ENCODE peak calls at places on chromosomes 4 and X, in nine cellular contexts. C is K562, X is sigmoid colon, O is HepG2, D is stomach, B is upper lobe of left lung, J is suprapubic skin, T is transverse colon, A is A549. Y is an unnamed sample.

GRCh38 chrX:119999087-119999634 is 55.6 kb upstream of the NKAP start:
- DNase-seq in O (no peak), J (no peak), D (no peak), C (no peak), B (no peak), T (no peak), X (no peak), A (no peak), Y (no peak)

GRCh38 chr4:110550260-110550659 is 72.6 kb downstream of the PITX2 start:
- DNase-seq in X (no peak), T (no peak), C (no peak), A (no peak), D (no peak), B (no peak), O (no peak), J (no peak), Y (no peak)

GRCh38 chr4:137640838-137641158 is 108.5 kb upstream of the PCDH18 start:
- DNase-seq in D (no peak), B (no peak), O (no peak), J (no peak), C (no peak), T (no peak), A (no peak), X (no peak), Y (no peak)

GRCh38 chrX:63050225-63050624 is 300.9 kb downstream of the SPIN4 start:
- DNase-seq in J (no peak), B (no peak), C (no peak), X (no peak), D (no peak), O (no peak), T (no peak), A (peak), Y (no peak)

GRCh38 chr4:3486556-3487270 is 23.6 kb downstream of the DOK7 start:
- DNase-seq in D (no peak), A (no peak), B (no peak), O (no peak), T (no peak), X (no peak), C (no peak), J (no peak), Y (no peak)

GRCh38 chr4:184448828-184449227 is 25.5 kb downstream of the IRF2 start:
- DNase-seq in D (no peak), T (peak), A (no peak), B (peak), X (peak), O (no peak), C (no peak), J (no peak), Y (no peak)

GRCh38 chr4:81919238-81919637 is 447.5 kb upstream of the RASGEF1B start:
- DNase-seq in J (no peak), C (peak), B (no peak), A (peak), X (no peak), O (peak), D (no peak), T (no peak), Y (no peak)

GRCh38 chrX:65581661-65582339 is 47.2 kb upstream of the LAS1L start:
- DNase-seq in T (peak), J (peak), D (peak), X (peak), B (peak), A (peak), C (peak), O (peak), Y (peak)

GRCh38 chrX:2320580-2321327 is 180.0 kb downstream of the DHRSX start:
- DNase-seq in T (no peak), J (no peak), O (peak), B (peak), D (peak), C (no peak), A (peak), X (no peak), Y (peak)

GRCh38 chrX:85544609-85545008 is 165.1 kb upstream of the POF1B start:
- DNase-seq in B (no peak), T (no peak), X (no peak), C (no peak), A (no peak), D (no peak), J (no peak), O (no peak), Y (no peak)

GRCh38 chr4:74117024-74117534 is 18.1 kb upstream of the CXCL2 start:
- DNase-seq in J (peak), O (peak), A (peak), X (peak), C (no peak), B (peak), T (peak), D (peak), Y (no peak)

GRCh38 chr4:101114936-101115372 is 232.4 kb downstream of the PPP3CA start:
- DNase-seq in J (no peak), B (no peak), O (peak), T (no peak), X (no peak), D (no peak), A (peak), C (no peak), Y (no peak)

GRCh38 chr4:24810016-24810415 is 14.6 kb downstream of the SOD3 start:
- DNase-seq in X (no peak), J (no peak), A (no peak), O (no peak), B (no peak), C (no peak), T (no peak), D (no peak), Y (no peak)

GRCh38 chr4:110287130-110287529 is 88.7 kb upstream of the ELOVL6 start:
- DNase-seq in C (no peak), A (peak), T (no peak), D (no peak), X (no peak), O (no peak), B (no peak), J (no peak), Y (no peak)

GRCh38 chrX:16963216-16963615 is 16.8 kb downstream of the REPS2 start:
- DNase-seq in D (no peak), B (no peak), T (no peak), A (no peak), X (no peak), J (no peak), O (no peak), C (no peak), Y (no peak)

GRCh38 chrX:131083510-131084142 is 25.5 kb downstream of the ARHGAP36 start:
- DNase-seq in C (no peak), A (no peak), O (peak), D (no peak), X (no peak), J (no peak), B (no peak), T (no peak), Y (no peak)

GRCh38 chr4:89161841-89162240 is 50.5 kb downstream of the TIGD2 start:
- DNase-seq in C (no peak), D (no peak), X (no peak), T (no peak), A (no peak), J (no peak), B (no peak), O (no peak), Y (no peak)

GRCh38 chr4:119038465-119038864 is 97.2 kb upstream of the MYOZ2 start:
- DNase-seq in D (no peak), X (no peak), B (no peak), J (no peak), C (no peak), T (no peak), O (no peak), A (no peak), Y (no peak)

GRCh38 chrX:45479835-45480422 is 279.3 kb upstream of the DIPK2B start:
- DNase-seq in D (no peak), B (no peak), X (no peak), O (peak), A (peak), J (no peak), T (no peak), C (no peak), Y (no peak)

GRCh38 chr4:8403173-8403753 is 37.3 kb downstream of the ACOX3 start:
- DNase-seq in C (peak), B (peak), X (peak), O (peak), T (peak), J (peak), D (peak), A (peak), Y (peak)

GRCh38 chr4:123587983-123588494 is 191.4 kb downstream of the SPRY1 start:
- DNase-seq in A (peak), J (peak), X (peak), T (peak), B (peak), D (peak), O (peak), C (no peak), Y (no peak)

GRCh38 chr4:101806914-101807313 is 16.4 kb downstream of the BANK1 start:
- DNase-seq in T (no peak), A (peak), D (no peak), O (no peak), X (no peak), J (no peak), C (no peak), B (no peak), Y (no peak)

GRCh38 chrX:112786076-112786475 is 54.6 kb downstream of the AMOT start:
- DNase-seq in B (no peak), C (no peak), X (no peak), J (no peak), A (no peak), O (no peak), T (no peak), D (no peak), Y (no peak)

GRCh38 chr4:4502694-4503311 is 39.0 kb downstream of the STX18 start:
- DNase-seq in D (no peak), O (no peak), X (no peak), C (no peak), A (no peak), B (no peak), T (no peak), J (no peak), Y (no peak)

GRCh38 chrX:30504309-30504708 is 73.3 kb downstream of the TASL start:
- DNase-seq in A (peak), D (no peak), C (peak), O (peak), B (no peak), T (no peak), X (no peak), J (no peak), Y (no peak)

GRCh38 chr4:166195101-166195500 is 322.1 kb downstream of the TLL1 start:
- DNase-seq in A (no peak), X (no peak), D (no peak), J (no peak), T (no peak), C (no peak), B (no peak), O (no peak), Y (no peak)

GRCh38 chr4:1245481-1246051 is 3.4 kb downstream of the CTBP1 start:
- DNase-seq in T (peak), B (no peak), C (peak), A (no peak), X (no peak), D (no peak), J (peak), O (no peak), Y (peak)

GRCh38 chr4:124940387-124940786 is 227.9 kb upstream of the ANKRD50 start:
- DNase-seq in X (no peak), O (no peak), J (no peak), D (no peak), B (no peak), A (peak), C (no peak), T (no peak), Y (no peak)
- TF ChIP-seq EP300 in X (no peak), O (no peak), J (no peak), D (no peak), B (no peak), A (no peak), C (no peak), T (no peak), Y (peak)

GRCh38 chr4:182142146-182143085 is 100.8 kb upstream of the TENM3 start:
- DNase-seq in B (no peak), A (no peak), O (no peak), D (no peak), X (no peak), J (no peak), C (no peak), T (no peak), Y (no peak)

GRCh38 chr4:182143086-182143821 is 99.9 kb upstream of the TENM3 start:
- DNase-seq in A (no peak), J (no peak), C (no peak), O (no peak), B (no peak), X (no peak), T (peak), D (no peak), Y (no peak)

GRCh38 chr4:182144621-182145359 is 98.4 kb upstream of the TENM3 start:
- DNase-seq in O (no peak), T (no peak), J (no peak), X (no peak), C (no peak), D (no peak), B (no peak), A (no peak), Y (no peak)

GRCh38 chr4:182145360-182145905 is 97.8 kb upstream of the TENM3 start:
- DNase-seq in O (no peak), A (no peak), C (no peak), T (no peak), X (no peak), D (no peak), J (no peak), B (no peak), Y (no peak)

DNA sequence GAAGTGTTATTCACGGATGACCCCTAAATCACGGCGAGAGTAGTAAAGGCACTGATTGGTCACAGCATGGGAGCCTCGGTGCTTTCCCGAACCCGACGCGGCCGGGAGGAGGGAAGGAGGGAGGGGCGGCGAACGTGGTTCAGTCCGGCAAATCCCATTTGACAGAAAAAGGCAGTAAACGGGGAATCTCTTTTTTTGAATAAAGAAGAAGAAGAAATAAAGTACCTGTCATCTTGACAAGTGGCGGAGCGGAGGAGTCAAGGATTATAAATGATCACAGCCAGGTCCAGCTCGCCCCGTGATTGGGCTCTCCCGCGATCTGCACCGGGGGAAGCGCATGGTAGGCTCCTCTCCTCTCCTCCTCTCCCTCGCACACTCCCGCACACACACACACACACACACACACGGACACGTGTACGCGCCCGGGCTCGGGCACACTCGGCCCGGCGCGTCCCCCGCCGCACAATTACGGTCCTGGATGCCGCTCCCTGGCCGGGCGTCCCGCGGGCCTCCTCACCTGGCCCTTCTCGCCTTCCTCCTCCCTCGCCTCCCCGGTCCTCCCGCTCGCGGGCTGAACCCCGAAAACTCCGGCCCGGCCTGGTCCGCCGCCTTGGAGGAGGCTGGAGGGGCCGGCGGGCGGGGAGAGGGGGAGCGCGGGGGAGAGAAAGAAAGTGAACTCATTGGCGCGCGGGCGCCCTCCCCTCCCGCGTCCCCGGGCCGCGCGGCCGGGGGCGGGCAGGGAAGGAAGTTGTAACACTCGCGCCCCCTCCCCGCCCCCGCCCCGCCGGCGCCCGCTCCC is 99.2 kb upstream of the TENM3 start:
- DNase-seq in X (no peak), O (no peak), J (no peak), T (peak), A (peak), C (no peak), D (no peak), B (no peak), Y (no peak)
- TF ChIP-seq POLR2A in X (no peak), O (no peak), J (no peak), T (no peak), A (no peak), C (no peak), D (no peak), B (no peak), Y (peak)

GRCh38 chrX:47091149-47091775 is 13.0 kb downstream of the RGN start:
- DNase-seq in X (no peak), D (no peak), C (no peak), T (no peak), B (no peak), A (no peak), J (no peak), O (no peak), Y (no peak)
- TF ChIP-seq EP300 in X (no peak), D (no peak), C (no peak), T (no peak), B (no peak), A (no peak), J (no peak), O (peak), Y (no peak)

DNA sequence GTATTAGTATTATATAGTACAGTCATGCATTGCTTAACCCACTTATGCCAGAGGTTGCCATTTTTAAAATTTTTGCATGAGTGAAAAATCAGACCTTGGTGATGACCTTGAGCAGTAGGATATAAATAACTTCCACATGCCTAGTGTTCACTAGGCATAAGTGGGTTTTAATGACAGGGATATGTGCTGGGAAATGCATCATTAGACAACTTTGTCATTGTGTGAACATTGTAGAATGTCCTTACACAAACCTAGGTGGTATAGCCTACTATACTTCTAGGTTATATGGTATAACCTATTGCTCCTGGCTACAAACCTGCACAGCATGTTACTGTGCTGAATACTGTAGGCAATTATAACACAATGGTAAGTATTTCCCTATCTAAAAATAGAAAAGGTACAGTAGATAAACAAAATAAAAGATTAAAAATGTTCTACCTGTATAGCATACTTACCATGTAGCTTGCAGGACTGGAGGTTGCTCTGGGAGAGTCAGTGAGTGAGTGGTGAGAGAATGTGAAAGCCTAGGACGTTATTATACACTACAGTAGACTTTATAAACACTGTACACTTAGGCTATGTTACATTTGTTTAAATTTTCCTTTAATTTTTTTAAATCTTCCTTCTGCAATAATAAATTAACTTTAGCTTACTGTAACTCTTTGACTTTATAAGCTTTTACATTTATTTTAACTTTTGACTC is 326.7 kb downstream of the ANK2 start:
- DNase-seq in B (no peak), X (no peak), A (no peak), O (no peak), C (no peak), D (no peak), J (no peak), T (no peak), Y (no peak)
- TF ChIP-seq POLR2A in B (no peak), X (no peak), A (no peak), O (no peak), C (no peak), D (no peak), J (no peak), T (no peak), Y (no peak)

DNA sequence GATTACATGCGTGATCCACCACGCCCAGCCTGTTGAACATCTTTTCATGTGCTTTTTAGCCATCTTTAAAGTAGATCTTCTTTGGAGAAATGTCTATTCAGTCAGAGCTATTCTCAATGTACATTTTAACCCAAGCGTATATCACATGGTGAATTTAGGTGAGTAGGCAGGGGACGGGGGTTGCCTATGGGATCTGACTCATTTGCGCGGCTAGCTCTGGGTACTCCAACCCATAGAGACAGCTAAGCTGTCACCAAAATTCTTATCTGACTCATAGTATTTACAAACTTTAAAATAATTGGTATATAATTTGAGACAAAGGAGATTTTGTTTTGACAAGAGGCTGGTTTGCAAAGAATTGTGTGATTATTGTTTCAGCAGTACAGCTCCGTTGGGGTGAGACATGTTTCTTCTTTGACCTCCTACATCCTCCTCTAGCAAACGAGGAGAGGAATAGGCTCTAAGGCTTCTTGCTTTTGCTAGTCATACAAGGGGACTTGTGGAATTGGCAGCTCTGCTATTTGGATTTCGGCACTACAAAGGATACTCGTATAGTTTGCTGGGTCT is 12.0 kb downstream of the NSDHL start:
- DNase-seq in A (no peak), J (no peak), X (no peak), D (no peak), O (no peak), T (no peak), B (no peak), C (no peak), Y (no peak)
- TF ChIP-seq EP300 in A (no peak), J (no peak), X (no peak), D (no peak), O (no peak), T (no peak), B (no peak), C (no peak), Y (no peak)

GRCh38 chr4:6574747-6575502 is at the start of gene MAN2B2:
- DNase-seq in D (peak), C (peak), O (peak), T (peak), J (peak), B (peak), X (peak), A (peak), Y (peak)
- TF ChIP-seq POLR2A in D (peak), C (peak), O (peak), T (peak), J (peak), B (peak), X (no peak), A (peak), Y (peak)